ENCODE peak calls at places on chromosomes 2 and 18, in ten cellular contexts. Z is tibial nerve, D is mammary epithelial cell, U is A673, Y is NT2/D1, H is endothelial cell of umbilical vein, P is GM23338, B is GM23248, E is gastrocnemius medialis, N is H1. C is an unnamed sample. For H3K27me3 and H3K4me1, the result is how much of the 10 kb centered on the place peaks cover.

GRCh38 chr2:28350196-28350595 is 42.5 kb upstream of the FOSL2 start:
- DNase-seq in B (no peak), E (no peak), Y (no peak), P (no peak), U (no peak), N (no peak), H (no peak), Z (no peak), D (no peak), C (no peak)

GRCh38 chr2:170313636-170314348 is 135.8 kb downstream of the MYO3B start:
- DNase-seq in Z (no peak), Y (no peak), E (no peak), N (no peak), B (peak), U (peak), H (no peak), D (peak), P (no peak), C (no peak)

GRCh38 chr2:69797836-69798465 is 31.5 kb upstream of the GMCL1 start:
- DNase-seq in N (no peak), Z (no peak), H (peak), E (no peak), D (peak), P (peak), B (peak), U (peak), Y (no peak), C (peak)

GRCh38 chr18:27583466-27583865 is 398.4 kb upstream of the CHST9 start:
- DNase-seq in P (no peak), D (no peak), N (no peak), Z (no peak), E (no peak), B (no peak), Y (no peak), U (no peak), H (no peak), C (no peak)

GRCh38 chr2:54455584-54456525 is at the start of gene SPTBN1:
- DNase-seq in Z (peak), B (peak), D (peak), U (peak), Y (peak), N (peak), H (peak), P (peak), E (peak), C (peak)

GRCh38 chr2:16281451-16282330 is 341.3 kb downstream of the MYCN start:
- DNase-seq in Z (no peak), D (peak), N (peak), E (no peak), B (no peak), H (no peak), U (peak), P (peak), Y (peak), C (no peak)

GRCh38 chr2:166372046-166372445 is 3.7 kb downstream of the SCN9A start:
- DNase-seq in B (no peak), D (no peak), P (no peak), H (no peak), N (no peak), U (no peak), Y (no peak), E (no peak), Z (no peak), C (no peak)

GRCh38 chr2:120108049-120108448 is 95.2 kb downstream of the EPB41L5 start:
- DNase-seq in B (peak), Z (no peak), E (peak), H (peak), U (no peak), P (no peak), Y (no peak), D (peak), N (no peak), C (no peak)

GRCh38 chr18:56000041-56000440 is 412.0 kb upstream of the TCF4 start:
- DNase-seq in Z (no peak), Y (no peak), U (no peak), E (no peak), H (no peak), N (no peak), B (peak), D (no peak), P (no peak), C (no peak)

GRCh38 chr2:39024833-39025232 is 96.0 kb downstream of the SOS1 start:
- DNase-seq in H (no peak), Y (no peak), Z (no peak), P (no peak), D (peak), E (no peak), N (no peak), U (no peak), B (peak), C (no peak)

GRCh38 chr18:21958707-21959457 is 210.5 kb upstream of the GATA6 start:
- DNase-seq in H (no peak), P (no peak), B (no peak), D (no peak), Y (no peak), U (no peak), N (no peak), E (no peak), Z (no peak), C (no peak)
- H3K27me3 ChIP-seq in H (under half), P (under half), B (under half), D (under half), Y (under half), U (under half), N (under half), E (under half), Z (under half), C (under half)

DNA sequence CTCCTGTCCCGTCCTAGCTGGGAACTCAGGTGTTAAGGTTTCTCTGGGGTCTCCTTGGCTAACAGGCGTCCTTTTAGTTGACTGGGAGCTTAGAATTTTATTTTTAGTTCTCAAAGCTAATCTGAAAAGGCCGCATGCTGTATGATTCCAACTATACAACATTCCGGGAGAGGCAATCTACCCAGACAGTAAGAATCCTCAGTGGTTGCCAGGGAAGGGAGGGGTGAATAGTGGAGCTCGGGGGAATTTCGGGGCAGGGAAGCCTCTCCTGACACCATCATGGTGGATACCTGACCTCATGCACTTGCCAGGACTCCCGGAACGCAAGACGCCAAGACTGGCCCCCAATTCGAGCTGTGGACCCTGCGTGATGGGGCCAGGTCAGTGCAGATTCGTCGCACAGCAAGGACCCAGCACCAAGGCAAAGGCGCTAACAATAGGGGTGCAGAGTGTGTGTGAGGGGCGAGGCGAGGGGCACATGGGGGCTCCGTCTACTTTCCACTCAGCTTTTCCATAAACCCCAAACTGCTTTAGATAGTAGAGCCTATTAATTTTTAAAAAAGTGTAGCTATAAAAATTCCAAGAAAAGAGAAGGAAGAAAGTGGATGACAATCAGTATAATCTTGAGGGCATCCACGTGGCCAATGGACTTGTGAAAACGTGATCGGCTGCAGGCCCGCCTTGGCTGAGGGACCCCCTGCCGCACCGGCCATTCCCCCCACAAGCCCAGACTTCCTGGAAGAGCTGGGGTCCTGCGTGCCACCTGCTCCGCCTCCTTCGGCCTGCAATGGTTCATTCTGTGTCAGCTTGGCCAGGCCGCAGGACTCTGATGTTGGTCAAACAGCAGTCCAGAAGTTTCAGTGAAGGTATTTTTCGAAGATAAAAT is 17.3 kb downstream of the PDCD1 start:
- DNase-seq in Z (no peak), B (no peak), N (no peak), E (no peak), P (no peak), Y (no peak), H (no peak), U (no peak), D (no peak), C (no peak)
- H3K4me1 ChIP-seq in Z (under half), B (under half), N (under half), E (under half), P (under half), Y (under half), H (under half), U (under half), D (under half), C (under half)

DNA sequence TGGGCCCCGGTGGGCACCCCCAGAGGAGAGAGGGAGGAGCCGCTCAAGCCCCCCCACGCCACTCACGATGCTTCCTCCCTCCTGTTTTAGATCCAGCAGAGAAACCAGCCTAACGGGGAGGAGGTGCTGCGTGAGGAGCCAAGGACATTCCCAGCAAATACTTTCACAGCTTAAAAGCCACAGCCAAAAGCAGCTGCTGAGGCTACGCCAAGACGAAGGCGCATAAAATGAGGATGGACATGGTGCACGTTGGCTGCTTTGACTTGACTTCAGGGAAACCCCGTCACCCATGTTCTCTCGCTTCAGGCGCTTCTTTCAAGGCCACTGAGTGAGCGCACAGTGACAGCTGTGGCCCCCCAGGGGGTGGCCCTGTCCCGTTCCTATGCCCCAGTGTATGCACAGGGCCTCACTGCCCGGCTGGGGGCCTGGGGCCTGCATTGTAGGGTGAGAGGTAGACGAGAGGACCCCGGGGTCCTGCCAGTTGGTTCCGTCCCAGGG is 72.1 kb upstream of the PXDN start:
- DNase-seq in H (no peak), Z (no peak), D (no peak), P (no peak), N (no peak), Y (no peak), U (no peak), E (peak), B (peak), C (no peak)
- H3K4me3 ChIP-seq in H (no peak), Z (no peak), D (no peak), P (no peak), N (no peak), Y (no peak), U (no peak), E (no peak), B (peak), C (no peak)

DNA sequence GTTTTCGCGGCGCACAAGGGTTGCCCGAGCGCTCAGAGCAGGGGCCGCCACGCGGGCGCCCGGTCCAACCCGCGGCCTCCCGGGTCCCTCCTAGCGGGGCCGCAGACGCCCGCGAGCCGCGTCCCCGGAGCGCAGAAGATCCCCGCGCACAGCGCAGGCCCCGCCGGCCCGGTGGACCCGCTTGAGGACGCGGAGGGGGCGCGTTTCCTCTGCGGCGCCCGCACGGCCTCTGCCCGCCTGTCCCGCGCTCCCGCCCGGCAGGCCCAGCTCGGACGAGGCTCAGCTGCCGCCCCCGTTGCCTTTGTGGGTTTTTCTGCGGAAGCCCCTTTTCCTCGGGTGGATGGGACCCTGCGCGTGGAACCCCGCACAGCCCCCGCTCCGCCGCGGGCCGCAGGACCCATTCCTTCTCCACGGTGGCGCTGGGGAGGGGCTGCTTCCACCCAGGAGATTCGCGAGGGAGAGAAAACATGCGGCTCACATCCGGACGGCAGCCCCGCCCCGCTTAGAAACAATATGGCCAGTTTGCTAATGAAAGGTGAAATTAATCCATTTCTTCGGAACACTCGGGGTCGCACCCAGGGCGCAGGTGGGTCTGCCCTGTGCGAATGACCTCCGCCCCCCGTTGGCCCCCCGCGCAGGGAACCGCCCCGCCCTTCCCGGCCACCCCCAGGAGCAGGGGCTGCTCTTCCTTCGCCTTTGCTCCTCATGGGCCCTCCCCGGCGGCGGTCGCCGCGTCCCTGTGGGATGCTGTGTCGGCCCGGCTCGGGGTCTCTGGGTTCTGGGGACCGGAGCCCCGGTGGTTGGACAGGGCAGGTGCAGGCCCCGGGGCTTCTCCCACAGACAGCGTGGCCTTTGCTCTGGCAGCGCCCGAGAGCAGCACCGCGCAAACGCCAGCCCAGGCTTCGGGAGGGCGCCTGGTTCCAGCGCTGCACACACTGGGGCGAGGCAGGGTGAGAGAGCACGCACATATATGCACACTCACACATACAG is 9.3 kb upstream of the KCNG2 start:
- DNase-seq in Y (no peak), H (no peak), U (no peak), D (no peak), Z (no peak), N (no peak), B (peak), E (no peak), P (peak), C (no peak)
- H3K27me3 ChIP-seq in Y (half or more), H (under half), U (half or more), D (under half), Z (under half), N (under half), B (under half), E (half or more), P (under half), C (under half)

GRCh38 chr18:77078671-77079070 is 53.9 kb downstream of the MBP start:
- DNase-seq in B (no peak), P (no peak), Z (no peak), H (no peak), D (no peak), N (no peak), U (no peak), E (no peak), Y (no peak), C (no peak)

GRCh38 chr18:77077401-77077800 is 55.2 kb downstream of the MBP start:
- DNase-seq in H (no peak), B (no peak), P (no peak), N (no peak), E (no peak), U (no peak), Z (no peak), D (no peak), Y (no peak), C (no peak)

GRCh38 chr18:77077836-77078456 is 54.6 kb downstream of the MBP start:
- DNase-seq in U (no peak), Z (no peak), Y (no peak), E (no peak), H (no peak), B (peak), N (no peak), P (no peak), D (peak), C (no peak)

GRCh38 chr18:77074431-77074830 is 58.2 kb downstream of the MBP start:
- DNase-seq in Y (no peak), N (no peak), U (no peak), H (no peak), D (no peak), E (no peak), Z (no peak), P (no peak), B (no peak), C (no peak)

DNA sequence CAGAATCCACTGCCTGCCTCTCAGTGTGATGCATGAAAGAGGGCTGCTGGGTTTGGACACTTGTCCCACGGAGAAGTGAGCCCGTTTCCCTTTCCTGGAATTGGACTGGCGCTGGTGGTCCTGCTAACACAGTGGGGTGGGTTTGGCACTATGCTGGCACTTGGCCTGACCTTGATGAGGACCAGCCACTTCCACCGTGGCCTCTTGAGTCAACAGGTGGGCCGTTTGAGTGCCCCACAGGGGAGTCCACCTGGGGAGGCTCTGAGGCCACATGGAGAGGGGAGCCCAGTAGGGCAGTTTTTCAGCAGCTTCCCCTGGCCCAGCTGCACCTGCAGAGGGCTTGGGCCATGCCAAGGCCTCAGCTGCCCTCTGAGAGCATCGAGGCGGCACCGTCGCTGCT is 56.5 kb downstream of the MBP start:
- DNase-seq in P (no peak), B (no peak), Z (no peak), D (no peak), H (no peak), U (no peak), N (no peak), E (no peak), Y (no peak), C (no peak)
- H3K4me1 ChIP-seq in P (under half), B (under half), Z (under half), D (under half), H (under half), U (under half), N (under half), E (half or more), Y (under half), C (under half)

GRCh38 chr2:19947184-19947940 is 42.5 kb downstream of the WDR35 start:
- DNase-seq in U (no peak), B (no peak), P (no peak), Y (no peak), E (no peak), Z (no peak), H (no peak), N (no peak), D (no peak), C (no peak)

GRCh38 chr2:19942199-19942598 is 40.4 kb upstream of the TTC32 start:
- DNase-seq in H (no peak), Y (no peak), Z (no peak), B (no peak), D (no peak), N (no peak), P (no peak), U (no peak), E (no peak), C (no peak)

GRCh38 chr2:19949071-19949470 is 40.8 kb downstream of the WDR35 start:
- DNase-seq in H (peak), D (no peak), U (no peak), E (no peak), Z (no peak), P (no peak), N (no peak), B (peak), Y (no peak), C (no peak)

GRCh38 chr2:19944205-19944845 is 42.5 kb upstream of the TTC32 start:
- DNase-seq in Y (peak), E (no peak), Z (no peak), U (no peak), N (peak), D (no peak), P (peak), B (no peak), H (no peak), C (no peak)
- H3K4me3 ChIP-seq in Y (no peak), E (no peak), Z (no peak), U (no peak), N (no peak), D (no peak), P (no peak), B (no peak), H (no peak), C (no peak)

GRCh38 chr2:219353129-219353528 is 20.6 kb upstream of the RESP18 start:
- DNase-seq in N (no peak), P (no peak), Y (no peak), Z (no peak), B (no peak), D (no peak), U (no peak), H (no peak), E (no peak), C (no peak)
- H3K27me3 ChIP-seq in N (under half), P (under half), Y (under half), Z (under half), B (under half), D (under half), U (under half), H (under half), E (under half), C (under half)

C was measured in SJSA1.